ENCODE peak calls at places on chromosomes 6 and 20, in five cellular contexts. E is H9, A is neuronal stem cell, R is trophoblast cell, F is H1. L is an unnamed sample.

GRCh38 chr6:129046526-129046925 is 163.6 kb downstream of the LAMA2 start:
- DNase-seq in A (no peak), F (no peak), R (peak), E (no peak), L (peak)

GRCh38 chr20:62837790-62838458 is 21.1 kb downstream of the COL9A3 start:
- DNase-seq in E (no peak), A (no peak), F (no peak), R (no peak), L (no peak)

GRCh38 chr6:138945354-138945753 is 42.7 kb downstream of the REPS1 start:
- DNase-seq in A (no peak), F (no peak), R (peak), E (peak), L (no peak)

GRCh38 chr6:165834613-165835259 is 171.7 kb upstream of the PDE10A start:
- DNase-seq in E (no peak), A (no peak), R (no peak), F (no peak), L (no peak)

GRCh38 chr6:134379599-134379998 is 61.7 kb upstream of the SGK1 start:
- DNase-seq in F (no peak), A (no peak), R (no peak), E (no peak), L (no peak)

GRCh38 chr6:109469591-109470189 is 13.3 kb downstream of the ZBTB24 start:
- DNase-seq in F (no peak), E (no peak), R (no peak), A (no peak), L (no peak)

GRCh38 chr20:18979132-18979531 is 165.5 kb downstream of the SCP2D1 start:
- DNase-seq in E (no peak), R (no peak), F (no peak), A (no peak), L (no peak)

GRCh38 chr6:24154121-24154520 is 28.1 kb downstream of the NRSN1 start:
- DNase-seq in R (peak), A (no peak), F (no peak), E (no peak), L (no peak)

GRCh38 chr20:47672886-47673670 is 112.2 kb downstream of the SULF2 start:
- DNase-seq in F (no peak), R (no peak), A (no peak), E (no peak), L (no peak)

GRCh38 chr20:32464401-32465091 is 106.4 kb downstream of the ASXL1 start:
- DNase-seq in F (no peak), E (no peak), A (no peak), R (no peak), L (no peak)
- H4K8ac ChIP-seq in F (no peak), E (no peak), A (peak), R (no peak), L (no peak)

DNA sequence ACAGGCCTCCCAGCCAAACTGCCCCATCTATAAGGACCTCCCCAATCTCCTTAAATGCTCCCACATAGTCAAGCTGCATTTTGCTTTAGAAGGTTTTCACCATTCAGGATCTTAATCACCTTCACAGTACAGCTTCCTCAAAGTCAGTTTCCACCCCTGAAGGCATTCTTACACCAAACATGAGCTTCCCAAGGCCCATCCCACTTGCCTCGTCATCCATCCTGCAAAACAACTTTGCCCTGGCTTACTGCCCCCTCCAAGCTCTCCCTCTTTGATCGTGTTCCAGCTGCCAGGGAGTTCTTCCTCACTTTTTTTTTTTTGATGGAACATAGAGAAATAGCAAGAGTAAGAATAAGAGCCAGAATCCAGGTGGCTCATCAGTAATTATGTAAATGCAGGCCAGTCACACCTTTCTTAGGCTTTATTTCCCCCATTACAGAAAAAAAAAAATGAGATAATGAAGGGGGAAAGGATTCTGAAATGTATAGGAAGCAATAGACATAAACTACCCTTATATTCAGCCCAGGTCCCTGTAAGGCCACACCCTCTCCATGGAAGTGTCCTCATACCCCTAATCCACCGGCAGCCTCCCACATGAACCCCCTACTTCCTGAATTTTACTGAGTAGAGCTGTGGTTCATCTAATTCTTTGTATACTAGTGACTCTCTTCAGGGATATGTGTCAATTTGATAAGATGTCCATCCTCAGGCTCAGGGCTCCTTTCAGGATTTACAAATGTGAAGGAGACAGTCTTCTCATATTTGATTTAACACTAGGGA is 12.7 kb downstream of the TRIM27 start:
- DNase-seq in R (no peak), E (no peak), A (no peak), F (no peak), L (no peak)
- H2BK12ac ChIP-seq in R (no peak), E (no peak), A (no peak), F (no peak), L (no peak)

GRCh38 chr6:85424981-85425380 is 24.9 kb upstream of the NT5E start:
- DNase-seq in E (no peak), A (no peak), R (no peak), F (no peak), L (no peak)

GRCh38 chr6:85419046-85419759 is 30.7 kb upstream of the NT5E start:
- DNase-seq in E (no peak), F (no peak), A (no peak), R (no peak), L (no peak)

GRCh38 chr6:85418059-85418458 is 31.8 kb upstream of the NT5E start:
- DNase-seq in R (peak), F (no peak), A (no peak), E (no peak), L (peak)

GRCh38 chr6:85422996-85423395 is 26.9 kb upstream of the NT5E start:
- DNase-seq in E (no peak), A (no peak), F (no peak), R (peak), L (no peak)

DNA sequence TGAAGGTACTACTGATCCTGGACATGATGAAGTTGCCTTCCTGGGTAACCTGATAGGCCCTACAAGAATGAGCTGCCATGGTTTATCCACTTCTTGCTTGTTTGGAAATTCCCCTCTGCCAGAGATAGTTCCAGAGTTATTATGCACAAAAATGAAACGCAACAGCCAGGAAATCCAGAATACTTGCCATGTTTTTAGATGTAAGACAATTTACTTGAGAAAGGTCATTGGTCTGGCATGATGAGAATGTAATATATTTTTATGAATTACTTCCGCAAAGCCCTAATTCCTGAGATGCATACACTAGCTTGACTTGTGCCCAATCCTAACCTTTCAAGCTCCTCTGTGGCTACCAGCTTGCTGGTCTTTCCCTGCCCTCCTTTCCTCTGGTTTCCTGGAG is 27.9 kb upstream of the NT5E start:
- DNase-seq in R (peak), F (no peak), E (no peak), A (no peak), L (no peak)
- H3K4ac ChIP-seq in R (no peak), F (no peak), E (no peak), A (no peak), L (no peak)

DNA sequence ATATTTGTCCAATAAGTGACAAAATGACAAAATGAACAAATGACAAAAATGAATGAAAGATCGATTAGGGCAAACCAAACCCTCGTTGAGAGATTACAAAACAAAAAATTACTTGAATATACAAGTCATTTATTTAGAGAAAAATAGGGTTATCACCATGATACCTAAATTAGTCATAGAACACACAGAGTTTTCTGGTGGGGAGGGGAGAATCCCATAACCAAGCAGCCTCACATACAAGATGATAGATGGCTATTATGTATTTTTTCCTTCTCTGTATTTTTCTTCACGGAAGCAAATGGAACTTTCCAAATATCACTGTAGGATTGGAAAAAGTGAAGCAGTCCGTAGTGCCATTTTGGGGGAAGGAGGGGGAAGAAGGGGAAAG is 28.5 kb upstream of the BMP6 start:
- DNase-seq in A (no peak), E (no peak), R (no peak), F (no peak), L (no peak)
- H4K8ac ChIP-seq in A (no peak), E (no peak), R (no peak), F (no peak), L (no peak)

GRCh38 chr6:157834549-157834948 is 11.5 kb downstream of the SNX9 start:
- DNase-seq in F (no peak), R (no peak), A (no peak), E (no peak), L (no peak)

GRCh38 chr6:157831018-157831369 is 7.9 kb downstream of the SNX9 start:
- DNase-seq in R (no peak), E (no peak), F (no peak), A (no peak), L (no peak)

GRCh38 chr6:157831424-157832249 is 8.6 kb downstream of the SNX9 start:
- DNase-seq in E (peak), A (no peak), R (no peak), F (no peak), L (no peak)

GRCh38 chr6:157832250-157832967 is 9.4 kb downstream of the SNX9 start:
- DNase-seq in R (no peak), E (no peak), F (no peak), A (no peak), L (peak)

GRCh38 chr6:157830354-157831017 is 7.4 kb downstream of the SNX9 start:
- DNase-seq in F (no peak), A (no peak), R (no peak), E (no peak), L (no peak)
- H2BK12ac ChIP-seq in F (peak), A (no peak), R (no peak), E (no peak), L (no peak)

DNA sequence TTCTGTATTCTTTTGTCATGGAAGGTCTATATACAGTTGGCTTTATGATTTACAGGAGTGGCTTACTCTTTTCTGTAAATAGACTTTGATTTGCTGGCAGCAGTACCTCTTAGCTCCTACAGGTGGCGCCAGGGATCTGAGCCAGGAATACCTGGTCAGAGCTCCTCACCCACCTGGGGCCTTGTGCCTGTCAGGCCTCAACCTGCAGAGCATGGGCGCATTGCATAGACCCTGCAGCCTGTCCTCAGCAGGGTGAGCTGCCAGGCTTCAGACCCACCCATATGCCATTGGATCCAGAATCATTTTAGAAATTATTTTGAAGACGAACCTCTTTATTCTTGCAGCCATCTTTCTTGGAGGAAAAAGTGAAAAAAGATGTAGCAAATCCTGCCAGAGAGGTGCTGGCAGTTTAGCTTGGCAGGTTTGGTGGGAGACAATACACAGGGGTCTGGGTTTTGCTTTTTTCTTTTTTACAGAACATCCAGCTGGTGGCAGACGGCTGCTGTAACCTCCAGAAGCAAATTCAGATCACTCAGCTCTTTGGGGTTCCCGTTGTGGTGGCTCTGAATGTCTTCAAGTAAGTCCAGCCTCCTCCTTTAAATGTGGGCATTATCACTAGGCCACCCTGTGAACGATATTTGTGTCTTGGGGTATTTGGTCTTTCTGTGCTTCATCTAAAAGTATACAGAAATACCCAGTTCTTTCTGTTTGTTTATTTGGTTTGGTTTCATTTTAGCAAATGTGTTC is 149.1 kb downstream of the MTHFD1L start:
- DNase-seq in F (peak), A (peak), R (peak), E (peak), L (peak)
- H3K4ac ChIP-seq in F (no peak), A (no peak), R (no peak), E (no peak), L (no peak)

DNA sequence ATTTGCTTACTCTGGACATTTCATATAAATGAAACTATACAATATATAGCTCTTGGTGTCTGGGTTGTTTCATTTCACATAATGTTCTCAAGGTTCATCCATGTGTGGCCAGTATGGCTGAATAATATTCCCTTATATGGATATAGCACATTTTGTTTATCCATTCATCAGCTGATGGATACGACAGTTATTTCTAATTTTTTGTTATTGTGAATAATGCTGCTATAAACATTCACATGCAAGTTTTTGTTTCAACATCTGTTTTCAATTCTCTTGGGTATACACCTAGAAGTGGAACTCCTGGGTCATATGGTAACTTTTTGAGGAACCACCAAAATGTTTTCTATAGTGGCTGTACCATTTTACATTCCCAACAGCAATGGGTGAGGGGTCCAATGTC is 101.1 kb downstream of the CDK19 start:
- DNase-seq in F (no peak), R (no peak), E (no peak), A (no peak), L (no peak)
- H4K8ac ChIP-seq in F (no peak), R (no peak), E (no peak), A (no peak), L (no peak)

DNA sequence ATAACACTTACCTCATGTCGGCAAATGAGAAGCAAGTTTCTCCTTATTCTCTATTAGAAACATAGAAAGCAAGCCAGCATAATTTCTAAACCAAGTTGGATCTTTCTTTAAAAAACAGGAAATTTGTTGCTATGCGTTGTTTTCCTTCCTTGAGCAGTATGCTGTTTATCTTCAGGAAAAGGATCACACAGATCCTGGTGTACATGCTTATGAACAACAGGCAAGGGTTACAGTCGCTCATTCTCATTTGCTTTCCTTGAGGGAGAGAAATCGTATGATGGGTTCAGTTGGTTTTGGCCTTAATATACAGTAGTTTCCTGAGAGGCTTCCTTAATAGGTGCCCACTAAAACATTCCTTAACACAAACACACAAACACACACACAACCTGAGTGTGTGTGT is 118.8 kb downstream of the FYN start:
- DNase-seq in A (no peak), F (no peak), R (no peak), E (peak), L (no peak)
- H2BK12ac ChIP-seq in A (no peak), F (peak), R (no peak), E (no peak), L (no peak)